ENCODE peak calls at places on chromosomes 11 and 22, in eight cellular contexts. One of them, this sample, is unnamed.

GRCh38 chr11:63237413-63237812 is 6.0 kb downstream of the SLC22A25 start:
- DNase-seq in stimulated activated CD8-positive, alpha-beta memory T cell treated with anti-CD3 and anti-CD28 coated beads, Interleukin-7, amount 100 ng/mL, for 1 hour: no peak
- DNase-seq in CD8-positive, alpha-beta memory T cell: no peak
- DNase-seq in GM04504: no peak
- DNase-seq in ureter: no peak
- DNase-seq in hepatic stellate cell: no peak
- DNase-seq in cardiac muscle cell: no peak
- DNase-seq in EL: no peak
- DNase-seq in this sample: no peak

GRCh38 chr22:23742505-23743264 is 8.2 kb downstream of the ZNF70 start:
- DNase-seq in cardiac muscle cell: no peak
- DNase-seq in EL: no peak
- DNase-seq in stimulated activated CD8-positive, alpha-beta memory T cell treated with anti-CD3 and anti-CD28 coated beads, Interleukin-7, amount 100 ng/mL, for 1 hour: no peak
- DNase-seq in hepatic stellate cell: no peak
- DNase-seq in GM04504: no peak
- DNase-seq in ureter: no peak
- DNase-seq in CD8-positive, alpha-beta memory T cell: no peak
- DNase-seq in this sample: no peak

GRCh38 chr11:122816701-122817100 is 21.6 kb upstream of the CRTAM start:
- DNase-seq in EL: no peak
- DNase-seq in GM04504: no peak
- DNase-seq in ureter: no peak
- DNase-seq in cardiac muscle cell: peak; percentile 49
- DNase-seq in CD8-positive, alpha-beta memory T cell: no peak
- DNase-seq in stimulated activated CD8-positive, alpha-beta memory T cell treated with anti-CD3 and anti-CD28 coated beads, Interleukin-7, amount 100 ng/mL, for 1 hour: no peak
- DNase-seq in hepatic stellate cell: no peak
- DNase-seq in this sample: no peak

GRCh38 chr11:72792437-72793021 is 1.3 kb downstream of the STARD10 start:
- DNase-seq in hepatic stellate cell: no peak
- DNase-seq in GM04504: no peak
- DNase-seq in EL: no peak
- DNase-seq in cardiac muscle cell: no peak
- DNase-seq in CD8-positive, alpha-beta memory T cell: no peak
- DNase-seq in stimulated activated CD8-positive, alpha-beta memory T cell treated with anti-CD3 and anti-CD28 coated beads, Interleukin-7, amount 100 ng/mL, for 1 hour: no peak
- DNase-seq in ureter: no peak
- DNase-seq in this sample: no peak

GRCh38 chr11:115425816-115426215 is 78.4 kb downstream of the CADM1 start:
- DNase-seq in hepatic stellate cell: no peak
- DNase-seq in ureter: no peak
- DNase-seq in cardiac muscle cell: no peak
- DNase-seq in stimulated activated CD8-positive, alpha-beta memory T cell treated with anti-CD3 and anti-CD28 coated beads, Interleukin-7, amount 100 ng/mL, for 1 hour: no peak
- DNase-seq in EL: no peak
- DNase-seq in CD8-positive, alpha-beta memory T cell: no peak
- DNase-seq in GM04504: no peak
- DNase-seq in this sample: no peak

GRCh38 chr11:46761807-46762206 is 42.8 kb downstream of the F2 start:
- DNase-seq in GM04504: no peak
- DNase-seq in ureter: no peak
- DNase-seq in stimulated activated CD8-positive, alpha-beta memory T cell treated with anti-CD3 and anti-CD28 coated beads, Interleukin-7, amount 100 ng/mL, for 1 hour: no peak
- DNase-seq in EL: no peak
- DNase-seq in hepatic stellate cell: no peak
- DNase-seq in CD8-positive, alpha-beta memory T cell: no peak
- DNase-seq in cardiac muscle cell: no peak
- DNase-seq in this sample: no peak

GRCh38 chr11:65826972-65827773 is 6.6 kb upstream of the SNX32 start:
- DNase-seq in stimulated activated CD8-positive, alpha-beta memory T cell treated with anti-CD3 and anti-CD28 coated beads, Interleukin-7, amount 100 ng/mL, for 1 hour: no peak
- DNase-seq in cardiac muscle cell: no peak
- DNase-seq in CD8-positive, alpha-beta memory T cell: no peak
- DNase-seq in ureter: no peak
- DNase-seq in GM04504: no peak
- DNase-seq in hepatic stellate cell: no peak
- DNase-seq in EL: no peak
- DNase-seq in this sample: no peak

GRCh38 chr11:44634401-44635281 is 69.2 kb downstream of the CD82 start:
- DNase-seq in ureter: no peak
- DNase-seq in cardiac muscle cell: peak; percentile 84
- DNase-seq in hepatic stellate cell: peak; percentile 30
- DNase-seq in CD8-positive, alpha-beta memory T cell: no peak
- DNase-seq in EL: peak; percentile 67
- DNase-seq in GM04504: no peak
- DNase-seq in stimulated activated CD8-positive, alpha-beta memory T cell treated with anti-CD3 and anti-CD28 coated beads, Interleukin-7, amount 100 ng/mL, for 1 hour: no peak
- DNase-seq in this sample: peak; percentile 28